ENCODE peak calls at places on chromosomes 7 and 10, in seven cellular contexts. Z is body of pancreas, F is PC-3, V is tibial artery, U is lower lobe of right lung, O is HL-60, W is pancreas. M is an unnamed sample.

GRCh38 chr7:156470399-156471320 is 169.9 kb upstream of the RNF32 start:
- DNase-seq in O (no peak), V (no peak), W (no peak), F (no peak), Z (no peak), U (no peak), M (no peak)

GRCh38 chr7:81515009-81515408 is 254.8 kb downstream of the HGF start:
- DNase-seq in Z (no peak), U (no peak), W (no peak), F (peak; percentile 23), O (no peak), V (no peak), M (no peak)

GRCh38 chr10:44310762-44311562 is 73.9 kb downstream of the CXCL12 start:
- DNase-seq in W (peak; percentile 87), V (peak; percentile 92), U (peak; percentile 88), Z (peak; percentile 90), O (peak; percentile 52), F (peak; percentile 21), M (peak; percentile 73)

GRCh38 chr7:149261321-149261828 is 621 bp upstream of the ZNF783 start:
- DNase-seq in O (no peak), U (no peak), V (no peak), W (no peak), F (peak; percentile 62), Z (no peak), M (no peak)

GRCh38 chr7:28179081-28180030 is 1.2 kb downstream of the JAZF1 start:
- DNase-seq in Z (peak; percentile 75), U (peak; percentile 86), V (peak; percentile 87), F (peak; percentile 58), W (peak; percentile 72), O (peak; percentile 52), M (peak; percentile 27)

GRCh38 chr7:122211362-122211761 is 67.3 kb upstream of the AASS start:
- DNase-seq in Z (no peak), W (no peak), V (no peak), U (no peak), O (no peak), F (no peak), M (no peak)

GRCh38 chr10:44975487-44976331 is 2.9 kb downstream of the DEPP1 start:
- DNase-seq in W (peak; percentile 84), U (no peak), Z (peak; percentile 90), F (peak; percentile 75), V (peak; percentile 89), O (peak; percentile 40), M (peak; percentile 41)

GRCh38 chr7:107180378-107180777 is 11.6 kb downstream of the HBP1 start:
- DNase-seq in V (no peak), Z (peak; percentile 41), F (peak; percentile 53), W (peak; percentile 23), U (no peak), O (no peak), M (no peak)

GRCh38 chr7:144835166-144835611 is 664 bp downstream of the TPK1 start:
- DNase-seq in W (peak; percentile 25), V (peak; percentile 68), U (peak; percentile 50), F (peak; percentile 30), O (peak; percentile 41), Z (peak; percentile 43), M (peak; percentile 57)

GRCh38 chr7:112411186-112411795 is 39.0 kb upstream of the IFRD1 start:
- DNase-seq in U (no peak), V (no peak), Z (peak; percentile 29), W (peak; percentile 11), O (no peak), F (peak; percentile 60), M (peak; percentile 25)

GRCh38 chr10:8122970-8123369 is 68.5 kb downstream of the GATA3 start:
- DNase-seq in U (no peak), Z (no peak), V (no peak), O (no peak), W (no peak), F (no peak), M (no peak)

GRCh38 chr10:117677239-117677638 is 134.7 kb downstream of the EMX2 start:
- DNase-seq in O (no peak), V (no peak), W (no peak), F (peak; percentile 63), U (no peak), Z (no peak), M (no peak)

GRCh38 chr7:88111136-88111748 is 108.6 kb downstream of the SRI start:
- DNase-seq in U (no peak), F (peak; percentile 59), V (no peak), Z (no peak), W (no peak), O (no peak), M (no peak)

GRCh38 chr10:114271014-114271778 is 32.1 kb downstream of the VWA2 start:
- DNase-seq in V (peak; percentile 34), Z (no peak), O (no peak), U (no peak), F (peak; percentile 61), W (no peak), M (no peak)

GRCh38 chr7:45347804-45348203 is 190.2 kb downstream of the RAMP3 start:
- DNase-seq in O (no peak), U (no peak), F (peak; percentile 80), V (no peak), W (no peak), Z (no peak), M (no peak)

GRCh38 chr7:100662377-100662776 is 6.1 kb upstream of the ACTL6B start:
- DNase-seq in W (no peak), F (no peak), U (no peak), O (no peak), Z (no peak), V (no peak), M (no peak)

GRCh38 chr10:126663328-126663727 is 7.2 kb downstream of the C10orf90 start:
- DNase-seq in U (no peak), F (no peak), O (peak; percentile 12), Z (peak; percentile 44), W (no peak), V (no peak), M (no peak)

GRCh38 chr7:1055084-1055450 is 10.7 kb downstream of the GPR146 start:
- DNase-seq in U (peak; percentile 89), F (no peak), O (peak; percentile 78), V (peak; percentile 83), Z (peak; percentile 44), W (no peak), M (no peak)

GRCh38 chr7:114710495-114710894 is 211.4 kb upstream of the MDFIC start:
- DNase-seq in W (no peak), F (no peak), Z (no peak), V (no peak), U (no peak), O (no peak), M (no peak)

DNA sequence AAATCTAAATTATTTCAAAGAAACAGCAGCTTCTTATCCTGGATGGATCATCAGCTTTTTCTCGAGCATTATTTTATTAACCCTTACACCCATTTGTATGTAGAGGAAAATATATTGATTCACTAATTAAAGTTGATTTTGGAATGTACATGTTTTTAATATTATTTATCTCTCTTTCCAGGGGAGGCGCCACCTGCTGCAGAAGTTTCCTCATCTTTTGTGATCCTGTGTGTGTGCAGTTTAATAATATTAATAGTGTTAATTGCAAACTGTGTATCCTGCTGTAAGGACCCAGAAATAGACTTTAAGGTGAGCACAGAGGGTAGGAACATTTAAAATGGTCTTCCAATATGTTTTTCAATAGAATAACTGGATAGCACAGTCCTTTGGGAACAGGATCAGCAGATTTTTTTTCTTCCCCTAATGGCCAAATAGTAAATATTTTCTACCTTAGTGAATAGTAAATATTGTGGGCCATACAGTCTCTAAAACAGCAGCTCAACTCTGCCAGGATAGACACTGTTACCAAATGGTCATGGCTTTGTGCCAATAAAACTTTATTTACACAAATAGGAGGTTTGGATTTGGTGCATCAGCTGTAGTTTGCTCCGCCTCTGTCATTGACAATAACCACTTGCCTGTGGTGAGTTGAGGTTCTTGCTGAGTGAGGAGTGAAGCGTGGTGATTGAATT is 30.6 kb downstream of the LMTK2 start:
- DNase-seq in Z (no peak), U (no peak), V (no peak), O (no peak), F (no peak), W (no peak), M (no peak)
- H3K4me3 ChIP-seq in Z (no peak overlapping the region), U (no peak overlapping the region), V (no peak overlapping the region), O (no peak overlapping the region), F (no peak overlapping the region), W (no peak overlapping the region), M (no peak overlapping the region)

DNA sequence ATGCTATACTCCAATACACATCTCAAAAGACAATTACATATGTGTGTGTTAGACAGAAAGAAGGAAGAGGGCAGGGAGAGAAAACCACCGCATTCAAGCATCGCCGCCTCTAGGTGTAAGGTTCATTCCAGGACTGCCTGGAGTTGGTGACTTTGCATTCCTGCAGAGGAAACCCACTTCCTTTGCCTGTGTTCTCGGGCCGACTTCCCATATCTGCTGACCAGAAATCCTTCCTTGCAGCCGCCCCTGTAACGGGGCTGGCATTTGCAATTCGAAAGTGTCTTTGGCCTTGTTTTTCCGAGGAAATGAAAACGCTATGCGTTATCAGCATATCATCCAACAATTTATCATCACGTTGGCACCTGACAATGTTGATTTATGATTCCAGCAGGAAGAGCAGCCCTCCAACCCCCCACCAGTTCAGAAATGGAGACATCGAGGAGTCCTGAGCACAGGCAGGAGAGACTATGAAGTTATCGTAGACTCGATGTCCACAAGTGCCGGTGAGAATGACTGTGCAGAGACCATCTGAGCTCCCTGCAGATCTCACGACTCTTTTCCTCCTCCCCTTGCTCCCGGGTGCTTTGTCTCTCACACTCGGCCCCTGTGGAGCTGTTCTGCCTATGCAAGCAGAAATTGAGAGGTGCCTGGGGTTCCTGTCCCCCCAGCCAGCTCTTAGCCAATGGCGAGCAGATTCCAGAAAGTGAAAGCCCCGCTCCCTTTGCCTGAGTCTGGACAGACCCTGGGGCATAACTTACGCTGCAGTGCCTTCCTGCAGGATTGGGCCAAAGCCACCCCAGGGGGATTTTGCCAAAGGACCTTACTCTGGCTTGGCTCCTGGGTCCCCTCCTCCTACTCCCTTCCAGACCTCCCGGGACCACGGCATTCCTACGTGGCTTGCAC is 68.9 kb upstream of the FOXK1 start:
- DNase-seq in U (no peak), V (no peak), W (no peak), F (no peak), O (peak; percentile 50), Z (peak; percentile 36), M (no peak)
- H3K27ac ChIP-seq in U (peak overlapping the region; percentile 80), V (peak overlapping the region; percentile 53), W (no peak overlapping the region), F (no peak overlapping the region), O (no peak overlapping the region), Z (peak overlapping the region; percentile 51), M (no peak overlapping the region)

GRCh38 chr7:69602522-69602921 is 4.2 kb downstream of the AUTS2 start:
- DNase-seq in F (no peak), V (no peak), U (no peak), O (no peak), Z (no peak), W (no peak), M (no peak)

GRCh38 chr7:69598487-69599148 is 343 bp downstream of the AUTS2 start:
- DNase-seq in F (no peak), Z (no peak), W (no peak), V (no peak), O (peak; percentile 14), U (no peak), M (peak; percentile 35)

GRCh38 chr7:69598081-69598486 is at the start of gene AUTS2:
- DNase-seq in F (peak; percentile 4), V (peak; percentile 90), Z (peak; percentile 90), U (peak; percentile 85), W (peak; percentile 83), O (peak; percentile 46), M (peak; percentile 94)

GRCh38 chr7:69599211-69599878 is 1.1 kb downstream of the AUTS2 start:
- DNase-seq in Z (no peak), U (no peak), F (no peak), V (no peak), O (no peak), W (no peak), M (peak; percentile 16)

GRCh38 chr7:69599879-69600764 is 1.8 kb downstream of the AUTS2 start:
- DNase-seq in F (no peak), O (no peak), W (peak; percentile 6), U (no peak), Z (no peak), V (no peak), M (peak; percentile 14)
- H3K27me3 ChIP-seq in F (peaks cover 48% of the 10 kb centered on the region), O (peaks cover 49% of the 10 kb centered on the region), W (no peaks in the 10 kb centered on the region), U (no peaks in the 10 kb centered on the region), Z (no peaks in the 10 kb centered on the region), V (no peaks in the 10 kb centered on the region), M (no peaks in the 10 kb centered on the region)

GRCh38 chr10:76318171-76318570 is 886.7 kb downstream of the LRMDA start:
- DNase-seq in W (no peak), U (no peak), F (no peak), V (no peak), O (no peak), Z (no peak), M (peak; percentile 16)
- H3K4me3 ChIP-seq in W (no peak overlapping the region), U (no peak overlapping the region), F (no peak overlapping the region), V (no peak overlapping the region), O (no peak overlapping the region), Z (no peak overlapping the region), M (no peak overlapping the region)